ENCODE peak calls at places on chromosomes 12 and 14, in seven cellular contexts. One of them, this sample, is unnamed.

GRCh38 chr14:94021416-94022157 is 4.6 kb upstream of the OTUB2 start:
- DNase-seq in AG09309: no peak
- DNase-seq in neural crest cell: no peak
- DNase-seq in fibroblast of mammary gland: no peak
- DNase-seq in astrocyte of the spinal cord: peak; percentile 41
- DNase-seq in HFFc6: no peak
- DNase-seq in D721Med: no peak
- DNase-seq in this sample: no peak

GRCh38 chr12:53123578-53124351 is 20.5 kb downstream of the SOAT2 start:
- DNase-seq in AG09309: no peak
- DNase-seq in neural crest cell: no peak
- DNase-seq in fibroblast of mammary gland: peak; percentile 63
- DNase-seq in astrocyte of the spinal cord: peak; percentile 4
- DNase-seq in HFFc6: peak; percentile 44
- DNase-seq in D721Med: no peak
- DNase-seq in this sample: no peak

GRCh38 chr14:39219075-39219499 is 14.6 kb upstream of the MIA2 start:
- DNase-seq in AG09309: no peak
- DNase-seq in neural crest cell: no peak
- DNase-seq in fibroblast of mammary gland: peak; percentile 55
- DNase-seq in astrocyte of the spinal cord: peak; percentile 62
- DNase-seq in HFFc6: peak; percentile 79
- DNase-seq in D721Med: no peak
- DNase-seq in this sample: no peak

GRCh38 chr14:69269381-69269780 is 9.4 kb downstream of the GALNT16 start:
- DNase-seq in AG09309: no peak
- DNase-seq in neural crest cell: no peak
- DNase-seq in fibroblast of mammary gland: no peak
- DNase-seq in astrocyte of the spinal cord: no peak
- DNase-seq in HFFc6: no peak
- DNase-seq in D721Med: no peak
- DNase-seq in this sample: no peak

GRCh38 chr12:22459872-22460490 is 84.4 kb downstream of the C2CD5 start:
- DNase-seq in AG09309: peak; percentile 3
- DNase-seq in neural crest cell: no peak
- DNase-seq in fibroblast of mammary gland: peak; percentile 59
- DNase-seq in astrocyte of the spinal cord: peak; percentile 53
- DNase-seq in HFFc6: peak; percentile 48
- DNase-seq in D721Med: no peak
- DNase-seq in this sample: no peak

GRCh38 chr12:29726321-29726692 is 57.4 kb downstream of the TMTC1 start:
- DNase-seq in AG09309: no peak
- DNase-seq in neural crest cell: no peak
- DNase-seq in fibroblast of mammary gland: peak; percentile 67
- DNase-seq in astrocyte of the spinal cord: peak; percentile 77
- DNase-seq in HFFc6: no peak
- DNase-seq in D721Med: no peak
- DNase-seq in this sample: no peak

GRCh38 chr12:29695026-29695425 is 88.7 kb downstream of the TMTC1 start:
- DNase-seq in AG09309: no peak
- DNase-seq in neural crest cell: no peak
- DNase-seq in fibroblast of mammary gland: peak; percentile 74
- DNase-seq in astrocyte of the spinal cord: no peak
- DNase-seq in HFFc6: no peak
- DNase-seq in D721Med: no peak
- DNase-seq in this sample: peak; percentile 39

GRCh38 chr14:94938016-94938415 is 168.1 kb upstream of the GSC start:
- DNase-seq in AG09309: no peak
- DNase-seq in neural crest cell: no peak
- DNase-seq in fibroblast of mammary gland: no peak
- DNase-seq in astrocyte of the spinal cord: no peak
- DNase-seq in HFFc6: no peak
- DNase-seq in D721Med: no peak
- DNase-seq in this sample: no peak

GRCh38 chr12:31008961-31009840 is 64.5 kb upstream of the DDX11 start:
- DNase-seq in AG09309: no peak
- DNase-seq in neural crest cell: no peak
- DNase-seq in fibroblast of mammary gland: no peak
- DNase-seq in astrocyte of the spinal cord: no peak
- DNase-seq in HFFc6: no peak
- DNase-seq in D721Med: no peak
- DNase-seq in this sample: no peak

GRCh38 chr14:91858536-91859275 is 8.6 kb downstream of the TC2N start:
- DNase-seq in AG09309: peak; percentile 52
- DNase-seq in neural crest cell: no peak
- DNase-seq in fibroblast of mammary gland: peak; percentile 94
- DNase-seq in astrocyte of the spinal cord: peak; percentile 44
- DNase-seq in HFFc6: peak; percentile 69
- DNase-seq in D721Med: no peak
- DNase-seq in this sample: peak; percentile 76

GRCh38 chr12:110776410-110776809 is 33.7 kb upstream of the PPP1CC start:
- DNase-seq in AG09309: no peak
- DNase-seq in neural crest cell: no peak
- DNase-seq in fibroblast of mammary gland: no peak
- DNase-seq in astrocyte of the spinal cord: no peak
- DNase-seq in HFFc6: no peak
- DNase-seq in D721Med: no peak
- DNase-seq in this sample: no peak

GRCh38 chr14:94447986-94448808 is 4.4 kb downstream of the SERPINA11 start:
- DNase-seq in AG09309: no peak
- DNase-seq in neural crest cell: no peak
- DNase-seq in fibroblast of mammary gland: no peak
- DNase-seq in astrocyte of the spinal cord: no peak
- DNase-seq in HFFc6: no peak
- DNase-seq in D721Med: no peak
- DNase-seq in this sample: no peak

GRCh38 chr14:60514378-60515243 is 5.7 kb downstream of the SIX6 start:
- DNase-seq in AG09309: no peak
- DNase-seq in neural crest cell: peak; percentile 85
- DNase-seq in fibroblast of mammary gland: no peak
- DNase-seq in astrocyte of the spinal cord: no peak
- DNase-seq in HFFc6: no peak
- DNase-seq in D721Med: no peak
- DNase-seq in this sample: no peak

GRCh38 chr12:104369708-104370107 is 66.2 kb downstream of the EID3 start:
- DNase-seq in AG09309: no peak
- DNase-seq in neural crest cell: no peak
- DNase-seq in fibroblast of mammary gland: no peak
- DNase-seq in astrocyte of the spinal cord: no peak
- DNase-seq in HFFc6: no peak
- DNase-seq in D721Med: no peak
- DNase-seq in this sample: no peak

GRCh38 chr12:90922068-90922743 is 32.8 kb downstream of the CCER1 start:
- DNase-seq in AG09309: peak; percentile 33
- DNase-seq in neural crest cell: no peak
- DNase-seq in fibroblast of mammary gland: peak; percentile 68
- DNase-seq in astrocyte of the spinal cord: peak; percentile 36
- DNase-seq in HFFc6: no peak
- DNase-seq in D721Med: no peak
- DNase-seq in this sample: peak; percentile 32

GRCh38 chr14:92280554-92281262 is 42.3 kb upstream of the SLC24A4 start:
- DNase-seq in AG09309: no peak
- DNase-seq in neural crest cell: no peak
- DNase-seq in fibroblast of mammary gland: no peak
- DNase-seq in astrocyte of the spinal cord: no peak
- DNase-seq in HFFc6: no peak
- DNase-seq in D721Med: no peak
- DNase-seq in this sample: no peak

GRCh38 chr12:64609543-64610091 is 678 bp upstream of the RASSF3 start:
- DNase-seq in AG09309: no peak
- DNase-seq in neural crest cell: no peak
- DNase-seq in fibroblast of mammary gland: peak; percentile 19
- DNase-seq in astrocyte of the spinal cord: peak; percentile 41
- DNase-seq in HFFc6: no peak
- DNase-seq in D721Med: no peak
- DNase-seq in this sample: no peak

GRCh38 chr14:90522585-90523191 is 125.9 kb downstream of the CALM1 start:
- DNase-seq in AG09309: no peak
- DNase-seq in neural crest cell: no peak
- DNase-seq in fibroblast of mammary gland: peak; percentile 31
- DNase-seq in astrocyte of the spinal cord: peak; percentile 51
- DNase-seq in HFFc6: no peak
- DNase-seq in D721Med: no peak
- DNase-seq in this sample: no peak

GRCh38 chr12:71135077-71135811 is 22.6 kb downstream of the TSPAN8 start:
- DNase-seq in AG09309: no peak
- DNase-seq in neural crest cell: no peak
- DNase-seq in fibroblast of mammary gland: no peak
- DNase-seq in astrocyte of the spinal cord: no peak
- DNase-seq in HFFc6: no peak
- DNase-seq in D721Med: no peak
- DNase-seq in this sample: no peak

GRCh38 chr12:40831916-40832315 is 139.7 kb downstream of the CNTN1 start:
- DNase-seq in AG09309: no peak
- DNase-seq in neural crest cell: no peak
- DNase-seq in fibroblast of mammary gland: no peak
- DNase-seq in astrocyte of the spinal cord: no peak
- DNase-seq in HFFc6: no peak
- DNase-seq in D721Med: no peak
- DNase-seq in this sample: no peak

GRCh38 chr12:42770261-42770660 is 180.7 kb upstream of the PRICKLE1 start:
- DNase-seq in AG09309: no peak
- DNase-seq in neural crest cell: no peak
- DNase-seq in fibroblast of mammary gland: no peak
- DNase-seq in astrocyte of the spinal cord: no peak
- DNase-seq in HFFc6: no peak
- DNase-seq in D721Med: no peak
- DNase-seq in this sample: no peak

GRCh38 chr14:31970744-31971143 is 106.4 kb upstream of the ARHGAP5 start:
- DNase-seq in AG09309: no peak
- DNase-seq in neural crest cell: no peak
- DNase-seq in fibroblast of mammary gland: no peak
- DNase-seq in astrocyte of the spinal cord: no peak
- DNase-seq in HFFc6: no peak
- DNase-seq in D721Med: no peak
- DNase-seq in this sample: no peak

GRCh38 chr14:53953828-53954550 is 2.6 kb downstream of the BMP4 start:
- DNase-seq in AG09309: no peak
- DNase-seq in neural crest cell: no peak
- DNase-seq in fibroblast of mammary gland: peak; percentile 22
- DNase-seq in astrocyte of the spinal cord: peak; percentile 57
- DNase-seq in HFFc6: peak; percentile 40
- DNase-seq in D721Med: no peak
- DNase-seq in this sample: no peak

GRCh38 chr12:76080017-76080728 is 4.3 kb downstream of the NAP1L1 start:
- DNase-seq in AG09309: no peak
- DNase-seq in neural crest cell: no peak
- DNase-seq in fibroblast of mammary gland: no peak
- DNase-seq in astrocyte of the spinal cord: no peak
- DNase-seq in HFFc6: peak; percentile 58
- DNase-seq in D721Med: no peak
- DNase-seq in this sample: no peak

GRCh38 chr12:76081909-76082308 is 2.6 kb downstream of the NAP1L1 start:
- DNase-seq in AG09309: no peak
- DNase-seq in neural crest cell: no peak
- DNase-seq in fibroblast of mammary gland: no peak
- DNase-seq in astrocyte of the spinal cord: no peak
- DNase-seq in HFFc6: no peak
- DNase-seq in D721Med: no peak
- DNase-seq in this sample: no peak

GRCh38 chr12:76078748-76079147 is 5.7 kb downstream of the NAP1L1 start:
- DNase-seq in AG09309: no peak
- DNase-seq in neural crest cell: no peak
- DNase-seq in fibroblast of mammary gland: no peak
- DNase-seq in astrocyte of the spinal cord: no peak
- DNase-seq in HFFc6: no peak
- DNase-seq in D721Med: no peak
- DNase-seq in this sample: no peak

GRCh38 chr12:76083246-76083735 is 1.2 kb downstream of the NAP1L1 start:
- DNase-seq in AG09309: no peak
- DNase-seq in neural crest cell: no peak
- DNase-seq in fibroblast of mammary gland: no peak
- DNase-seq in astrocyte of the spinal cord: no peak
- DNase-seq in HFFc6: no peak
- DNase-seq in D721Med: no peak
- DNase-seq in this sample: no peak

GRCh38 chr12:76080729-76081415 is 3.6 kb downstream of the NAP1L1 start:
- DNase-seq in AG09309: no peak
- DNase-seq in neural crest cell: no peak
- DNase-seq in fibroblast of mammary gland: no peak
- DNase-seq in astrocyte of the spinal cord: no peak
- DNase-seq in HFFc6: no peak
- DNase-seq in D721Med: no peak
- DNase-seq in this sample: no peak
- TF ChIP-seq CTCF in AG09309: peak; percentile 24
- TF ChIP-seq CTCF in neural crest cell: peak; percentile 48
- TF ChIP-seq CTCF in fibroblast of mammary gland: peak; percentile 27
- TF ChIP-seq CTCF in astrocyte of the spinal cord: peak; percentile 18
- TF ChIP-seq CTCF in HFFc6: peak; percentile 63
- TF ChIP-seq CTCF in D721Med: peak; percentile 17
- TF ChIP-seq CTCF in this sample: no peak

GRCh38 chr12:105382771-105383632 is 52.5 kb downstream of the C12orf75 start:
- DNase-seq in AG09309: peak; percentile 37
- DNase-seq in neural crest cell: peak; percentile 14
- DNase-seq in fibroblast of mammary gland: peak; percentile 78
- DNase-seq in astrocyte of the spinal cord: peak; percentile 72
- DNase-seq in HFFc6: peak; percentile 74
- DNase-seq in D721Med: peak; percentile 57
- DNase-seq in this sample: peak; percentile 40
- TF ChIP-seq CTCF in AG09309: peak; percentile 69
- TF ChIP-seq CTCF in neural crest cell: peak; percentile 90
- TF ChIP-seq CTCF in fibroblast of mammary gland: peak; percentile 82
- TF ChIP-seq CTCF in astrocyte of the spinal cord: peak; percentile 72
- TF ChIP-seq CTCF in HFFc6: peak; percentile 90
- TF ChIP-seq CTCF in D721Med: peak; percentile 90
- TF ChIP-seq CTCF in this sample: peak; percentile 70

GRCh38 chr12:116773276-116773731 is 35.2 kb downstream of the RNFT2 start:
- DNase-seq in AG09309: peak; percentile 3
- DNase-seq in neural crest cell: no peak
- DNase-seq in fibroblast of mammary gland: peak; percentile 15
- DNase-seq in astrocyte of the spinal cord: no peak
- DNase-seq in HFFc6: peak; percentile 59
- DNase-seq in D721Med: no peak
- DNase-seq in this sample: no peak
- TF ChIP-seq CTCF in AG09309: peak; percentile 35
- TF ChIP-seq CTCF in neural crest cell: no peak
- TF ChIP-seq CTCF in fibroblast of mammary gland: no peak
- TF ChIP-seq CTCF in astrocyte of the spinal cord: no peak
- TF ChIP-seq CTCF in HFFc6: peak; percentile 60
- TF ChIP-seq CTCF in D721Med: no peak
- TF ChIP-seq CTCF in this sample: no peak

DNA sequence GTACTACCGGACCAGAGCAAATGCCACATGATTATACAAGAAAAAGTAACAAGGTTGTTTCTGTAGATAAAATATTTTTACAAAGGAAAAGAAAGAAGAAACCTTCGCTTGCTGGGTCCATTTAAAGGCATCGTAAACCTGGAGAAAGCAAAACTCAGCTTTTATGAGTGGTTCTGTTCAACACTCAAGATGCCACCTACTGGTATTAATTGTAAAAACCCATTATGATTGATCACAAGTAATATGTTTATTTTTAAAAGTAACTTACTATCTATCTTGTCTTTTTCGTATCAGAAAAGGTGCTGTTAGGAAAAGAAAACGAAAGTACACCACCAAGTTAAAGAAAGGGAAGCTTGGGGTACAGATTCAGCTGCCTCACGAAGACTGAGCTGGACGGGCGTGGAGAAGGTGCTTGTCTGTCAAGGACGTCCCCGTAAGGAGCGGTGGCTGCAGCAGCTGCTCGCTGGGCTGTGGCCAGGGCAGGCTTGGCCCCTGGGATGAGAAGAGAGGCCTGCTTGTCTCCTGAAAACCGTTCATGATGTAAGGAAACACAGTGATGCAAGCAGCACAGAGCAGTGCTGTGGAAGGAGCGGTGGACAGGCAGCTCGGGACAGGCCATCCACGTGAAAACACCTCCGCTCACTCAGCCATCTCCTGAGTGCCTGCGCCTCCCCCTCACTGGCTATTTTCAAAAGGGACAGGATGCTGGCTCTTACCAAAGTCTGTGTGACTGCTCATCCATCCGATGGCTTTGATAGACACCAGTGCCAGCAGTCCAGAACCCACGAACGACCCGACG is 25.0 kb downstream of the SLC15A4 start:
- DNase-seq in AG09309: no peak
- DNase-seq in neural crest cell: no peak
- DNase-seq in fibroblast of mammary gland: no peak
- DNase-seq in astrocyte of the spinal cord: no peak
- DNase-seq in HFFc6: no peak
- DNase-seq in D721Med: no peak
- DNase-seq in this sample: no peak
- TF ChIP-seq CTCF in AG09309: no peak
- TF ChIP-seq CTCF in neural crest cell: peak; percentile 40
- TF ChIP-seq CTCF in fibroblast of mammary gland: no peak
- TF ChIP-seq CTCF in astrocyte of the spinal cord: no peak
- TF ChIP-seq CTCF in HFFc6: peak; percentile 55
- TF ChIP-seq CTCF in D721Med: no peak
- TF ChIP-seq CTCF in this sample: no peak